ENCODE peak calls at places on chromosomes 7 and 10, in six cellular contexts. R is GM12891, H is H1, Q is GM12878, Z is K562, T is HepG2. Y is an unnamed sample.

GRCh38 chr10:3980139-3980538 is 195.1 kb upstream of the KLF6 start:
- DNase-seq in T (no peak), Q (no peak), R (no peak), Z (no peak), H (no peak), Y (no peak)

GRCh38 chr7:33888206-33888605 is 17.1 kb upstream of the BMPER start:
- DNase-seq in H (no peak), T (no peak), Q (no peak), Z (no peak), R (no peak), Y (no peak)

GRCh38 chr7:44309271-44310091 is 15.9 kb downstream of the CAMK2B start:
- DNase-seq in Q (no peak), H (peak), R (no peak), T (peak), Z (peak), Y (no peak)

GRCh38 chr7:55641811-55642210 is 69.5 kb upstream of the VOPP1 start:
- DNase-seq in T (no peak), Z (no peak), H (no peak), Q (peak), R (peak), Y (no peak)

GRCh38 chr7:128211626-128212025 is 29.5 kb upstream of the LEP start:
- DNase-seq in H (no peak), R (no peak), Q (no peak), T (no peak), Z (no peak), Y (no peak)

GRCh38 chr10:14211617-14212016 is 119.1 kb downstream of the FRMD4A start:
- DNase-seq in R (no peak), H (no peak), Q (no peak), T (no peak), Z (no peak), Y (no peak)

GRCh38 chr7:116706668-116707126 is 34.7 kb downstream of the MET start:
- DNase-seq in Q (no peak), R (no peak), Z (no peak), T (no peak), H (no peak), Y (no peak)

GRCh38 chr7:94654764-94655561 is 970 bp downstream of the SGCE start:
- DNase-seq in H (peak), T (no peak), Z (no peak), Q (no peak), R (no peak), Y (no peak)

GRCh38 chr10:132113206-132113605 is 47.5 kb downstream of the JAKMIP3 start:
- DNase-seq in T (no peak), H (no peak), R (no peak), Z (no peak), Q (no peak), Y (no peak)

GRCh38 chr7:155916926-155917655 is 104.8 kb upstream of the SHH start:
- DNase-seq in Q (no peak), Z (no peak), R (no peak), T (no peak), H (no peak), Y (no peak)

GRCh38 chr10:554182-554848 is 135.2 kb downstream of the DIP2C start:
- DNase-seq in Q (no peak), H (no peak), Z (no peak), T (no peak), R (no peak), Y (no peak)

GRCh38 chr7:80937336-80937735 is 18.5 kb upstream of the SEMA3C start:
- DNase-seq in Q (no peak), H (no peak), T (no peak), Z (no peak), R (no peak), Y (no peak)

GRCh38 chr7:80943342-80943741 is 24.5 kb upstream of the SEMA3C start:
- DNase-seq in Z (no peak), T (no peak), Q (no peak), R (no peak), H (no peak), Y (no peak)

GRCh38 chr7:80942261-80943041 is 23.6 kb upstream of the SEMA3C start:
- DNase-seq in Z (no peak), R (no peak), H (no peak), Q (no peak), T (peak), Y (no peak)

GRCh38 chr7:80940539-80941205 is 21.8 kb upstream of the SEMA3C start:
- DNase-seq in T (no peak), R (no peak), H (no peak), Z (no peak), Q (no peak), Y (no peak)

DNA sequence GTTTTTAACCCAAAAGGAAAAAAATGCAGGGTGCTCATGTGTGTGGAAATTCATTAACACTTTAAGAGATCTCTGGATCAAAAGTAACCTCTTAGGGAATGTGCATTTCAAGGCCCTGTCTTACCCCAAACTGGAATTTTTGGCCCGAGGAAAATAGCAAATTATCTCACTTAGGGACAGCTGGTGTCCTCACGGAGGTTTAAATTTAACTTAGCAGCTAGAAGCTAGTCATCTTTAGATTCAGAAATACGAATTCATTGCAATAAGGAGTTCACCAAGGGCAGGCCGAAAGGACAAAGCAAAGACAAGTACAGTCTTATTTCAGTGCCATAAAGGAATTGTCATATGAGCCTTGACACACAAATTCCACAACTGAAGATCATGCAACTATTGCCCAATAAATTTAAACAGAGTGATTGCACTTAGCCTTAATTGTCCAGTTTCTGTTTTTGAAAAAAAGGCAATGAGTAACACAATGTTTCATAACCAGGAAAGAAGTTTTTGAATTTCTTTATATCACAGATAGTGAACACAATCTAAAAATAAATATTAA is 22.4 kb upstream of the SEMA3C start:
- DNase-seq in H (no peak), Z (no peak), R (no peak), Q (no peak), T (no peak), Y (no peak)
- TF ChIP-seq POLR2AphosphoS5 in H (no peak), Z (no peak), R (no peak), Q (no peak), T (no peak), Y (no peak)

GRCh38 chr7:104192434-104192833 is 15.4 kb downstream of the ORC5 start:
- DNase-seq in Q (no peak), Z (no peak), R (no peak), T (no peak), H (no peak), Y (no peak)

GRCh38 chr7:104198673-104199278 is 9.0 kb downstream of the ORC5 start:
- DNase-seq in Z (peak), H (no peak), T (no peak), R (no peak), Q (no peak), Y (no peak)

GRCh38 chr7:104196161-104196560 is 11.7 kb downstream of the ORC5 start:
- DNase-seq in H (no peak), Z (no peak), R (no peak), T (no peak), Q (no peak), Y (no peak)
- TF ChIP-seq TAF1 in H (no peak), Z (no peak), R (no peak), T (no peak), Q (no peak), Y (no peak)

GRCh38 chr10:68988530-68989316 is at the start of gene KIFBP:
- DNase-seq in Q (peak), H (peak), R (peak), T (peak), Z (peak), Y (peak)
- TF ChIP-seq POLR2A in Q (peak), H (peak), R (peak), T (peak), Z (peak), Y (peak)

GRCh38 chr10:123019941-123020703 is 11.3 kb downstream of the ACADSB start:
- DNase-seq in T (peak), R (no peak), Z (no peak), H (no peak), Q (no peak), Y (no peak)

GRCh38 chr10:123019264-123019663 is 10.5 kb downstream of the ACADSB start:
- DNase-seq in R (no peak), Q (no peak), H (no peak), T (peak), Z (no peak), Y (no peak)

GRCh38 chr10:123016228-123016627 is 7.4 kb downstream of the ACADSB start:
- DNase-seq in Q (no peak), R (no peak), Z (no peak), H (no peak), T (no peak), Y (no peak)

GRCh38 chr10:123018531-123018930 is 9.7 kb downstream of the ACADSB start:
- DNase-seq in Z (no peak), Q (no peak), T (no peak), R (no peak), H (no peak), Y (no peak)

GRCh38 chr10:123017421-123018165 is 8.8 kb downstream of the ACADSB start:
- DNase-seq in Q (no peak), R (no peak), H (no peak), Z (no peak), T (no peak), Y (no peak)
- TF ChIP-seq POLR2AphosphoS5 in Q (no peak), R (no peak), H (no peak), Z (no peak), T (no peak), Y (no peak)